ENCODE peak calls at places on chromosomes 13 and 19, in nine cellular contexts. G is OCI-LY7, Y is astrocyte, R is IMR-90, O is A549, D is mesenchymal stem cell, H is mesendoderm, W is neural progenitor cell, B is SK-N-SH. Q is an unnamed sample.

GRCh38 chr13:113349050-113349449 is 14.9 kb downstream of the GRTP1 start:
- DNase-seq in G (no peak), Y (no peak), R (no peak), O (no peak), D (no peak), H (no peak), W (no peak), B (no peak), Q (no peak)

GRCh38 chr19:35710784-35711723 is 6.7 kb downstream of the ZBTB32 start:
- DNase-seq in G (peak), Y (no peak), R (no peak), O (no peak), D (no peak), H (no peak), W (no peak), B (no peak), Q (no peak)

GRCh38 chr19:54518844-54519243 is 16.2 kb downstream of the LAIR2 start:
- DNase-seq in G (no peak), Y (no peak), R (no peak), O (no peak), D (no peak), H (no peak), W (no peak), B (no peak), Q (no peak)

GRCh38 chr19:12295191-12295590 is 508 bp upstream of the ZNF44 start:
- DNase-seq in G (no peak), Y (no peak), R (no peak), O (no peak), D (no peak), H (no peak), W (no peak), B (no peak), Q (no peak)

GRCh38 chr13:31009166-31009565 is 76.7 kb downstream of the TEX26 start:
- DNase-seq in G (no peak), Y (peak), R (no peak), O (no peak), D (no peak), H (no peak), W (no peak), B (no peak), Q (no peak)

GRCh38 chr13:105587786-105588185 is 947.7 kb downstream of the EFNB2 start:
- DNase-seq in G (no peak), Y (peak), R (peak), O (peak), D (no peak), H (peak), W (no peak), B (no peak), Q (peak)

GRCh38 chr13:40480012-40480914 is 186.2 kb downstream of the FOXO1 start:
- DNase-seq in G (peak), Y (peak), R (no peak), O (no peak), D (no peak), H (no peak), W (no peak), B (no peak), Q (peak)

GRCh38 chr19:37077929-37078716 is at the start of gene ZNF420:
- DNase-seq in G (peak), Y (peak), R (peak), O (peak), D (peak), H (peak), W (peak), B (peak), Q (peak)

GRCh38 chr13:76680112-76680511 is 206.1 kb downstream of the KCTD12 start:
- DNase-seq in G (no peak), Y (no peak), R (no peak), O (no peak), D (no peak), H (no peak), W (no peak), B (no peak), Q (no peak)

GRCh38 chr13:45873491-45874360 is 22.2 kb upstream of the SIAH3 start:
- DNase-seq in G (no peak), Y (peak), R (no peak), O (no peak), D (peak), H (peak), W (peak), B (no peak), Q (no peak)

GRCh38 chr19:58261968-58262921 is 16.5 kb upstream of the ZNF8 start:
- DNase-seq in G (peak), Y (no peak), R (no peak), O (peak), D (peak), H (peak), W (no peak), B (no peak), Q (peak)

GRCh38 chr19:13795595-13796300 is 505 bp downstream of the ZSWIM4 start:
- DNase-seq in G (no peak), Y (no peak), R (peak), O (peak), D (no peak), H (no peak), W (no peak), B (peak), Q (no peak)

GRCh38 chr19:55088021-55088451 is 12.4 kb downstream of the EPS8L1 start:
- DNase-seq in G (no peak), Y (no peak), R (no peak), O (no peak), D (no peak), H (no peak), W (no peak), B (no peak), Q (no peak)

GRCh38 chr13:106161186-106161585 is 374.3 kb downstream of the EFNB2 start:
- DNase-seq in G (no peak), Y (no peak), R (no peak), O (no peak), D (no peak), H (no peak), W (no peak), B (no peak), Q (no peak)

GRCh38 chr13:51005566-51005965 is 96.0 kb downstream of the RNASEH2B start:
- DNase-seq in G (no peak), Y (no peak), R (no peak), O (no peak), D (no peak), H (no peak), W (no peak), B (no peak), Q (no peak)

GRCh38 chr19:31955061-31955460 is 390.3 kb upstream of the ZNF507 start:
- DNase-seq in G (no peak), Y (no peak), R (no peak), O (no peak), D (peak), H (peak), W (no peak), B (no peak), Q (no peak)

GRCh38 chr13:112740502-112741131 is 50.8 kb downstream of the ATP11A start:
- DNase-seq in G (no peak), Y (peak), R (peak), O (no peak), D (peak), H (no peak), W (no peak), B (no peak), Q (peak)

GRCh38 chr19:6267552-6268381 is 12.0 kb downstream of the MLLT1 start:
- DNase-seq in G (no peak), Y (peak), R (peak), O (no peak), D (peak), H (no peak), W (no peak), B (no peak), Q (peak)

GRCh38 chr19:46489445-46490272 is 6.0 kb downstream of the PNMA8B start:
- DNase-seq in G (no peak), Y (peak), R (peak), O (no peak), D (peak), H (peak), W (peak), B (peak), Q (peak)

GRCh38 chr13:33349996-33350826 is 64.7 kb upstream of the STARD13 start:
- DNase-seq in G (no peak), Y (peak), R (peak), O (no peak), D (peak), H (peak), W (peak), B (peak), Q (peak)

GRCh38 chr13:46801831-46802230 is 4.9 kb upstream of the ESD start:
- DNase-seq in G (no peak), Y (no peak), R (peak), O (no peak), D (no peak), H (no peak), W (no peak), B (no peak), Q (no peak)

GRCh38 chr13:52085416-52085815 is 43.5 kb downstream of the NEK5 start:
- DNase-seq in G (no peak), Y (peak), R (peak), O (no peak), D (peak), H (no peak), W (no peak), B (no peak), Q (peak)

GRCh38 chr19:9839415-9839814 is 4.3 kb downstream of the PIN1 start:
- DNase-seq in G (no peak), Y (no peak), R (peak), O (no peak), D (no peak), H (no peak), W (no peak), B (no peak), Q (no peak)

GRCh38 chr19:42386974-42387707 is 3.0 kb downstream of the CNFN start:
- DNase-seq in G (peak), Y (peak), R (peak), O (peak), D (peak), H (peak), W (peak), B (peak), Q (peak)

GRCh38 chr13:76762731-76763130 is 123.5 kb downstream of the KCTD12 start:
- DNase-seq in G (no peak), Y (no peak), R (no peak), O (no peak), D (no peak), H (no peak), W (no peak), B (no peak), Q (no peak)

GRCh38 chr13:59247166-59247565 is 916.6 kb downstream of the DIAPH3 start:
- DNase-seq in G (no peak), Y (no peak), R (no peak), O (no peak), D (no peak), H (no peak), W (no peak), B (no peak), Q (no peak)

GRCh38 chr19:33443638-33444195 is 70.2 kb downstream of the CEBPG start:
- DNase-seq in G (no peak), Y (no peak), R (no peak), O (no peak), D (no peak), H (no peak), W (no peak), B (no peak), Q (no peak)

GRCh38 chr13:52845766-52846566 is 2.5 kb downstream of the PCDH8 start:
- DNase-seq in G (no peak), Y (no peak), R (no peak), O (no peak), D (no peak), H (peak), W (peak), B (peak), Q (peak)

DNA sequence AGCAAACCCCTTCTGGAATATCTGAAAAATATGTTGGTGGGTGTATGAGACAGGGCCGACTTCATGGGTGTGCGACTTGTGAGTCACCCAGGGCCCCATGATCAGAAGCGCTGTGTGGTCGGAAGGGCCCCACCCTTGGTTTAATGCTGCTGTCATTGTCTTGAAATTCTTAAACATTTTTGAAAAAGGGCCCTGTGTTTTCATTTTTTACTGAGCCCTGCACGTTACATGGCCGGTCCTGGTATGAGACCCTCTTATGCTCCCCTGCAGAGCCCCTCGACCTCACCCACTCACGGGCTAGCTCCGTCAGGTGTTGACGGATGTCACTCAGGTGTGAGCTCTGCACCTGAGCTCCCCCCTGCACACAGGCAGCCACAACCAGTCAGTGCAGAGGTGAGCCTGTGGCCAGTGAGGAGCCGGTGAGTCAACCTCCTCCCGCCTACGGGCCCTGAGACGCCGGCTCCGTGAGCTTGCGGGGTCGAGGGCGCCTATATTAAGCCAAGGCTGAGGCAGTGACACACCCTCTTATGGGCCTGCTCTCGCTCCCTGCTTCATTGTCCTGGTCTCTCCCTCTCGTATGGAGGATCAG is 27.7 kb downstream of the GADD45B start:
- DNase-seq in G (no peak), Y (peak), R (peak), O (peak), D (peak), H (peak), W (no peak), B (no peak), Q (peak)
- H3K4me2 ChIP-seq in G (no peak), Y (peak), R (peak), O (peak), D (no peak), H (no peak), W (no peak), B (no peak), Q (peak)

GRCh38 chr19:15432629-15433518 is 14.1 kb upstream of the AKAP8L start:
- DNase-seq in G (peak), Y (peak), R (peak), O (peak), D (peak), H (peak), W (peak), B (peak), Q (peak)
- H3K4me2 ChIP-seq in G (peak), Y (peak), R (peak), O (peak), D (peak), H (peak), W (peak), B (peak), Q (peak)

GRCh38 chr13:73365681-73366080 is 306.9 kb downstream of the KLF5 start:
- DNase-seq in G (no peak), Y (no peak), R (no peak), O (no peak), D (no peak), H (no peak), W (no peak), B (no peak), Q (no peak)
- H3K4me2 ChIP-seq in G (no peak), Y (no peak), R (no peak), O (peak), D (no peak), H (no peak), W (no peak), B (no peak), Q (no peak)

DNA sequence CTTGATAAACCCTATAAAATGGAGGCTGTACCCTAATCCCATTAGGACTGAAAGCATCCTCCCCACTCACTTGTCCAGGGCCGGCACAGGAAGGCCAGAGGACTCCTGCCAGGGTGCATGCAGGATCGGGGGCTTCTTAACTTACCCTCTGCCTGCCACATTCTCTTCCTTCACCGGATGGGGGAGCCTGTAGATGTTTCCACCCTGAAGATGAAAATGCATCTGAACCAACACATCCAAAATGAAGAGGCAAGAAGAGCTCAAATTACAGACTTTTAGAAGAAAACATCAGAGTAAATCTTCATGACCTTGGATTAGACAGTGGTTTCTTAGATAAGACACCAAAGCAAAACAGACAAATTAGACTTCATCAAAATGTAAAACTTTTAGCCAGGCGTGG is 25.9 kb upstream of the NAPA start:
- DNase-seq in G (peak), Y (peak), R (peak), O (peak), D (peak), H (peak), W (peak), B (no peak), Q (peak)
- H3K4me2 ChIP-seq in G (no peak), Y (no peak), R (no peak), O (no peak), D (no peak), H (no peak), W (no peak), B (no peak), Q (no peak)

GRCh38 chr13:111645198-111645597 is 324.8 kb downstream of the TEX29 start:
- DNase-seq in G (no peak), Y (no peak), R (no peak), O (no peak), D (no peak), H (no peak), W (no peak), B (no peak), Q (no peak)
- H3K4me2 ChIP-seq in G (no peak), Y (no peak), R (no peak), O (no peak), D (no peak), H (no peak), W (no peak), B (no peak), Q (no peak)

DNA sequence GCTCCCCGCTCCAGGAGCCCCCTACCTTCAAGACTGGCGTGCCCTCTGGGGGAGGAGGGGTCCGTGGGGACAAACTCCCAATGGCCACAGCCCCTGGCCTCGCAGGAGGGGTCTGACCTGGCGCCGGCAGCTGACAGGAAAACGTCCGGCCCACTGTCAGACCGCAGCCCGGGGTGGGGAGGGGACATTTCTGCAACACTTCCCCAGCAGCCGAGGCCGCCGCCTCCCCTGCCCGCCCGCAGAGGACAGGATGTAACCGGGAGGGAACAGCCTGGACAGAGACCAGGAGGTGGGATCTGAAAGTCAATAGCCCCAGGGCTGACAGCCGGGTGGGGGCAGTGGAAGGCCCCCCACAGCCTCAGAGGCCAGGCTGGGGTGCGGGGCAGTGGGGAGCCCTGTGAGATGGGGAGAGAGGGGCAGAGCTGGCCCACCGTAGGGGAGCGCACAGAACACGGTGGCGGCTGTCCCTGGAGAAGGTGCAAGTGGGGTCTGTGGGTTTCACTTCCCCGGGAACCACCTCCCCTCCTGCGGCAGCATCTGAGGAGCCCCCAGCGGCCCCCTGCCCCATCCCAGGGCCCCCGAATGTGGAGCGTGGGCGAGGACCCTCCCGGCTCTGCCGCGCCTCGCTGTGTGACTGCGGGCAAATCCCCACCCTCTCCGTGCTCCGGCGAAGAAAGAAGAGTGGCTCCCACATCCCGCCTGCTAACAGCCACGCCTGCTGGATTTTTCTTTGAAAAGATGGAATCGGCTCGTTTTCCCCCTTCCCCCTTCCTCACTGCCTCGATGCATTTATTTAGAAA is at the start of gene PEAK3:
- DNase-seq in G (no peak), Y (peak), R (peak), O (no peak), D (peak), H (peak), W (peak), B (peak), Q (peak)
- H3K4me2 ChIP-seq in G (peak), Y (peak), R (peak), O (no peak), D (peak), H (peak), W (peak), B (peak), Q (peak)

GRCh38 chr19:48895226-48895625 is 3.3 kb downstream of the TULP2 start:
- DNase-seq in G (no peak), Y (no peak), R (no peak), O (no peak), D (no peak), H (no peak), W (no peak), B (no peak), Q (no peak)
- H3K4me2 ChIP-seq in G (no peak), Y (peak), R (no peak), O (no peak), D (no peak), H (no peak), W (peak), B (no peak), Q (no peak)

DNA sequence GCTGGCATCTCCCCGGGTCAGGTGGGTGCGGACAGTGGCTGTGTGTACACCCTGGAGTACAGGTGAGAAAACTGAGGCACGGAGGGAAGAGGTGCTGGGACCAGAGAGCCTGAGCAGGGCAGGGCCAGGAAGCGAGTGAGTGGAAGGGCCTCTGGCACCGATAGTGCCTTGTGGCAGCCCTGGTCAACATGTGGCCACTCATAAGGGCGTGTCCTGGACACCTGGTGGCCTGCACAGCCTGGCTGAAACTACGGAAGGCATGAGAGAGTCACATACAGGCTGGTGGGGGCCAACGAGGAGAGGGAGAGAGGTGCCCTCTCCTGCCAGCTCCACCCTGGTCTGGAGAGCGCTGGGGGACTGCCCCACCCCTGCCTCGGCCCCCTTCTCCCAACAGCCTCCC is 6.1 kb downstream of the CBARP start:
- DNase-seq in G (no peak), Y (no peak), R (no peak), O (no peak), D (no peak), H (no peak), W (no peak), B (no peak), Q (no peak)
- H3K4me2 ChIP-seq in G (no peak), Y (no peak), R (no peak), O (no peak), D (no peak), H (no peak), W (no peak), B (no peak), Q (no peak)

DNA sequence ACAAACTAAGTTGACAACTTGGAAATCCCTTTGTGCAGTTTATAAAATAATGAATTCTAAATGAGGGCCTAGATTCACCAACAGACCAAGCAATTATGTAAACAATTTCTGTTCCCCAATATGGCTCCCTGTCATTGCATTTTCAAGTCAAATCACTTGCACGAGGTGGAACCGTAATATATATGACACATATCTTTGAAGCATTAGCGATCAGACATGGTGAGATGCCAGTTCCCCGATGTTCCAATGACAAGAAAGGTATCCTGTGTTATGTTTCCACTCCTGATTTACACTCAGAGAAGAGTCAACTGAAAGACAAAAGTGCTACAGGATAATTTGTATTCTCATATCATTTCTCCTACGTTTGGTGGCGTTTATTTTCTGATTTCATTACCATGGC is 108.5 kb upstream of the TDRD3 start:
- DNase-seq in G (no peak), Y (no peak), R (no peak), O (no peak), D (no peak), H (no peak), W (no peak), B (no peak), Q (no peak)
- H3K4me2 ChIP-seq in G (no peak), Y (no peak), R (no peak), O (no peak), D (no peak), H (no peak), W (no peak), B (no peak), Q (no peak)

DNA sequence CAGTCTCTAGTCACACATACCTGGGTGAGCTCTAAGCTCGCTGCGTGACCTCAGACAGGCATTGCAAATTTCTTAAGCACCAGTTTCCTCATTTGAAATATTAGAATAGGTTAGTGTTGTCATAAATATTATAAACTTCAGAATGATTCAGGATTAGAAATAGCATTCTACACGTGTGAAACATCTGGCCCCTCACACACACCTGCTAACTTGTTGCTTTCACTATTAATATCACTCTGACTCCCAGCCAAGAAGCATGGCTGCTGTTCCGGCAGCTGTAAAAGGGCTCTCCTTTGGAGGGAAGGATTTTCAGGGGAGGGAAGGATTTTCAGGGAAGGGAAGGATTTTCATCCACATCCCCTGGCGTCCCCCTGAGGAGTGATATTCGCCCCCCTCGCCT is 161.3 kb upstream of the GPR12 start:
- DNase-seq in G (peak), Y (no peak), R (no peak), O (no peak), D (no peak), H (no peak), W (no peak), B (no peak), Q (no peak)
- H3K4me2 ChIP-seq in G (peak), Y (no peak), R (no peak), O (no peak), D (no peak), H (no peak), W (no peak), B (no peak), Q (no peak)